ENCODE peak calls at places on chromosomes 11 and 22, in seven cellular contexts. J, B, I, F, L, C and Y are unnamed samples.

GRCh38 chr11:122706261-122706660 is 50.7 kb downstream of the UBASH3B start:
- DNase-seq in J (peak), L (no peak), F (no peak), C (peak), I (no peak), B (peak), Y (no peak)

GRCh38 chr11:71977743-71978418 is 20.8 kb upstream of the IL18BP start:
- DNase-seq in J (peak), I (no peak), C (peak), B (peak), F (peak), L (peak), Y (peak)

GRCh38 chr11:74085542-74085892 is 76.6 kb upstream of the UCP3 start:
- DNase-seq in F (no peak), L (no peak), C (no peak), I (no peak), J (no peak), B (peak), Y (no peak)

GRCh38 chr11:44191322-44192014 is 96.0 kb downstream of the EXT2 start:
- DNase-seq in I (no peak), F (no peak), C (no peak), L (no peak), B (no peak), J (no peak), Y (peak)

GRCh38 chr22:33204408-33204807 is 146.2 kb upstream of the SYN3 start:
- DNase-seq in J (no peak), B (no peak), C (no peak), F (no peak), I (no peak), L (no peak), Y (no peak)

GRCh38 chr11:61384271-61385242 is 7.8 kb upstream of the TMEM216 start:
- DNase-seq in B (peak), J (peak), I (peak), F (peak), L (peak), C (peak), Y (no peak)

GRCh38 chr11:83051760-83052671 is 19.7 kb downstream of the RAB30 start:
- DNase-seq in C (peak), B (peak), F (no peak), J (peak), I (no peak), L (no peak), Y (no peak)

GRCh38 chr11:115616941-115617340 is 112.7 kb upstream of the CADM1 start:
- DNase-seq in C (peak), I (no peak), J (no peak), B (peak), L (no peak), F (no peak), Y (no peak)

GRCh38 chr11:118691926-118692830 is 12.7 kb upstream of the TREH start:
- DNase-seq in F (peak), L (no peak), B (peak), C (peak), I (no peak), J (peak), Y (no peak)

GRCh38 chr22:19134176-19134831 is 3.2 kb downstream of the TSSK2 start:
- DNase-seq in I (no peak), J (no peak), B (no peak), F (no peak), L (no peak), C (no peak), Y (no peak)

GRCh38 chr11:72924568-72925190 is 110.5 kb downstream of the ATG16L2 start:
- DNase-seq in F (peak), I (no peak), C (peak), B (peak), J (no peak), L (no peak), Y (no peak)

GRCh38 chr11:69572861-69573260 is 68.1 kb upstream of the CCND1 start:
- DNase-seq in F (no peak), B (no peak), L (no peak), C (no peak), I (no peak), J (no peak), Y (no peak)

GRCh38 chr11:109046284-109046992 is 375.6 kb upstream of the C11orf87 start:
- DNase-seq in I (no peak), F (no peak), C (no peak), L (no peak), B (no peak), J (no peak), Y (no peak)

GRCh38 chr11:2085251-2086066 is 53.7 kb downstream of the IGF2 start:
- DNase-seq in C (no peak), F (no peak), I (no peak), J (no peak), B (no peak), L (no peak), Y (no peak)

GRCh38 chr11:6229911-6230310 is 4.5 kb downstream of the FHIP1B start:
- DNase-seq in F (no peak), J (no peak), L (no peak), C (no peak), B (no peak), I (no peak), Y (no peak)

GRCh38 chr22:37601540-37602442 is 6.8 kb upstream of the GGA1 start:
- DNase-seq in L (peak), F (peak), J (peak), I (peak), B (peak), C (peak), Y (peak)

GRCh38 chr11:26649884-26650283 is 72.0 kb downstream of the SLC5A12 start:
- DNase-seq in L (peak), J (peak), C (peak), I (peak), F (peak), B (peak), Y (peak)

GRCh38 chr11:29751618-29752017 is 265.2 kb downstream of the KCNA4 start:
- DNase-seq in J (no peak), C (no peak), F (no peak), B (no peak), L (no peak), I (no peak), Y (no peak)
- H2BK5ac ChIP-seq in J (no peak), C (no peak), F (no peak), B (no peak), L (no peak), I (no peak), Y (no peak)

GRCh38 chr11:128409476-128409875 is 177.9 kb downstream of the ETS1 start:
- DNase-seq in F (no peak), B (peak), C (no peak), I (no peak), L (no peak), J (no peak), Y (no peak)

GRCh38 chr11:128405693-128406364 is 181.5 kb downstream of the ETS1 start:
- DNase-seq in L (no peak), J (no peak), C (no peak), B (no peak), I (no peak), F (no peak), Y (no peak)

GRCh38 chr11:128406365-128406706 is 181.0 kb downstream of the ETS1 start:
- DNase-seq in I (no peak), B (no peak), F (peak), J (no peak), C (no peak), L (no peak), Y (no peak)

GRCh38 chr11:128411149-128411548 is 176.2 kb downstream of the ETS1 start:
- DNase-seq in C (no peak), L (no peak), J (no peak), B (no peak), F (no peak), I (no peak), Y (no peak)

DNA sequence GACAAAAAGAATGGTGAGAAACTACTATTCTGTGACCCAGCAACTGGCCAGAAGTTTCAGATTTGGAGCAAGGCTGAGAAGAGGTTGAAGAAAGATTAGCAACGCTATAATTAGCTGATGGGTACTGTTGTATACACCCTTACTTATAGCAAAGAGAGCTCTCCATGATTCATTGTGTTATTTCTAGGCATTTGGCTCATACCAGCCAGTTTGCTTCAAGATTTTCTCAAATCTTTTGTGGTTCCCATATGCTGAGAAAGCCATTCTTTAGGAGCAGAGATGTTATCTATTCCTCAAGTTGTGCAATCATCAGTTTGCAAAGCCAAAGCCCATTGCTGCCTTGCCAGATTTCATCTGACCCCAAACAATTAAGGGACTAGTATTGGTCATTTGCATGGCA is 179.4 kb downstream of the ETS1 start:
- DNase-seq in I (no peak), C (peak), B (peak), J (peak), F (peak), L (no peak), Y (no peak)
- H3K9ac ChIP-seq in I (no peak), C (no peak), B (no peak), J (no peak), F (no peak), L (no peak), Y (no peak)

GRCh38 chr22:35649026-35649553 is 844 bp downstream of the APOL6 start:
- DNase-seq in F (no peak), L (no peak), I (peak), C (no peak), B (no peak), J (no peak), Y (no peak)
- H3K27ac ChIP-seq in F (no peak), L (no peak), I (no peak), C (no peak), B (peak), J (no peak), Y (no peak)

GRCh38 chr22:22865311-22866072 is 22.1 kb upstream of the IGLL5 start:
- DNase-seq in C (no peak), L (no peak), J (no peak), B (no peak), F (no peak), I (no peak), Y (no peak)

GRCh38 chr22:22867996-22868715 is 19.5 kb upstream of the IGLL5 start:
- DNase-seq in I (no peak), J (no peak), F (no peak), C (no peak), L (no peak), B (no peak), Y (no peak)

GRCh38 chr22:22870577-22871398 is 16.8 kb upstream of the IGLL5 start:
- DNase-seq in B (no peak), J (no peak), I (peak), F (peak), L (no peak), C (no peak), Y (no peak)

GRCh38 chr22:22863001-22863400 is 24.6 kb upstream of the IGLL5 start:
- DNase-seq in L (no peak), I (no peak), B (no peak), J (peak), C (no peak), F (no peak), Y (no peak)

DNA sequence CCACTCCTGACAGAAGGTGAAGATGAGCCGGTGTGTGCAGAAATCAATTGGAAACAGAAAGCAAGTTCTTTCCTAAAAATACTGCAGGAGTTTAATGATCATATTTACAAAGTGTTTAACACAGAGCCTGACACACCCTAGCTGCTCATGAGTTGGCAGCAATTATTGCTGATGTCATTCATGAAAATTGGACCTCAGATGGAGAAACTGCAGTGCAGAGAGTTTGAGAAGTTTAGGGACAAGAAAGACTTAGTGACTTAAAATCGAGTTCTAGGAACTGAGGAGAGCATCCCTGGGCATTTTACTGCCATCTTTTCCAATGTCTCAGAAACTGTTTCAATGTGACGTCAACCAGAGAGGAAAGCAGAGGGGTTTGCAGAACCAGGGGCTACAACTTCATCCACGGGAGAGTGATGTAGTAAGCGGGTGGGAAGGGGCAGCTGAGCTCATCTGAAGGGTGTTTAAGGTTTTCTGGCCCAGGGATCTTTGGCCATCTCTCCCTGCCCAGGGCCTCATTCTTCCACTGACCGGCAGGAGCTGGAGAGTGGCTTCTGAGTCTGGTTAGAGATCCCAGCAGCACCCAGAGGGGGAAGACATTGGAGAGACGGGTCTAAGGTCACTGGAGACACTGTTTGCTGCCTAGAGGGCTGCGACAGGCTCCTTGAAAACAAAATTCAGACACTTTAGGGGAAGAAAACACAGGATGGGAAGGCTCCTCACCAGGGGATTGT is 21.1 kb upstream of the IGLL5 start:
- DNase-seq in C (no peak), B (no peak), I (no peak), J (no peak), F (no peak), L (no peak), Y (no peak)
- H2BK5ac ChIP-seq in C (no peak), B (no peak), I (no peak), J (no peak), F (no peak), L (no peak), Y (no peak)

GRCh38 chr22:39663751-39664150 is 93.2 kb downstream of the CACNA1I start:
- DNase-seq in J (no peak), I (peak), L (no peak), B (no peak), C (no peak), F (peak), Y (no peak)
- H3K9ac ChIP-seq in J (no peak), I (no peak), L (no peak), B (no peak), C (no peak), F (peak), Y (no peak)

GRCh38 chr11:85725510-85726258 is 39.7 kb upstream of the CCDC89 start:
- DNase-seq in I (no peak), B (peak), F (peak), L (no peak), C (peak), J (no peak), Y (no peak)
- H3K27ac ChIP-seq in I (no peak), B (peak), F (no peak), L (no peak), C (peak), J (no peak), Y (no peak)

GRCh38 chr11:126319374-126319740 is 15.5 kb downstream of the DCPS start:
- DNase-seq in I (no peak), C (no peak), B (no peak), L (no peak), J (no peak), F (no peak), Y (no peak)
- H2BK5ac ChIP-seq in I (no peak), C (no peak), B (peak), L (no peak), J (no peak), F (no peak), Y (no peak)

DNA sequence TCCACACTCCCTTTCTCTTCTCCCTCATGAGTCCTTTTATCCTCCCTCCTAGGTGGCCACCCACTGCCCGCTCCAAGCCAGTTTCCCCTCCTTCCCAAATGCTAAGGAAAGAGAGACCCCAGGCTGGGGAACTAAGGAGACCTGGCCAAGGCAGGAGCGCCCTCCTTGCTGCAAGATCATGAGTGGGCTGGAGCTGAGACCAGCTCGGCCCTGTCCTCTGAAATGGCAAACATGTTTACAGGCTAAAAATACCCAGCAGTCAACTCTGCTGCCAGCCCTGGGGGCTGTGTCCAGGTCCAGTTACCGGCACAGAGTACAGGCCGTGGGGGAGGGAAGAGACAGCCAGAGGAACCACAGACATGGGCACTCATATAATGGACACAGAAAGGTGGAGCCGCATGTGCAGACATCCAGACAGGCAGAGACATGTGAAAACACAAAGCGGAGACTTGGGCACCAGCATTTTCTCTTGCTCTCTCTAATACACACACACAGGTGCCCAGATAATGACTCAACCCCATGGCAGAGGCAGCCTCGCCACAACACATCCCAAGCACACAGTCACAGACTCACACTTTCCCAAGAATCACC is 1.2 kb upstream of the AHNAK start:
- DNase-seq in I (no peak), J (no peak), F (no peak), B (no peak), L (no peak), C (peak), Y (no peak)
- H3K9ac ChIP-seq in I (no peak), J (peak), F (peak), B (peak), L (no peak), C (peak), Y (no peak)

GRCh38 chr11:120334894-120335462 is 1.2 kb upstream of the ARHGEF12 start:
- DNase-seq in B (peak), C (peak), I (peak), F (peak), J (peak), L (peak), Y (peak)

GRCh38 chr11:120331301-120331966 is 4.8 kb upstream of the ARHGEF12 start:
- DNase-seq in C (peak), F (no peak), J (peak), I (no peak), B (peak), L (no peak), Y (no peak)

GRCh38 chr11:120333801-120334200 is 2.4 kb upstream of the ARHGEF12 start:
- DNase-seq in J (no peak), I (no peak), L (no peak), F (no peak), B (no peak), C (no peak), Y (no peak)

GRCh38 chr11:120334332-120334731 is 1.9 kb upstream of the ARHGEF12 start:
- DNase-seq in B (no peak), J (no peak), C (no peak), F (no peak), I (no peak), L (no peak), Y (no peak)

DNA sequence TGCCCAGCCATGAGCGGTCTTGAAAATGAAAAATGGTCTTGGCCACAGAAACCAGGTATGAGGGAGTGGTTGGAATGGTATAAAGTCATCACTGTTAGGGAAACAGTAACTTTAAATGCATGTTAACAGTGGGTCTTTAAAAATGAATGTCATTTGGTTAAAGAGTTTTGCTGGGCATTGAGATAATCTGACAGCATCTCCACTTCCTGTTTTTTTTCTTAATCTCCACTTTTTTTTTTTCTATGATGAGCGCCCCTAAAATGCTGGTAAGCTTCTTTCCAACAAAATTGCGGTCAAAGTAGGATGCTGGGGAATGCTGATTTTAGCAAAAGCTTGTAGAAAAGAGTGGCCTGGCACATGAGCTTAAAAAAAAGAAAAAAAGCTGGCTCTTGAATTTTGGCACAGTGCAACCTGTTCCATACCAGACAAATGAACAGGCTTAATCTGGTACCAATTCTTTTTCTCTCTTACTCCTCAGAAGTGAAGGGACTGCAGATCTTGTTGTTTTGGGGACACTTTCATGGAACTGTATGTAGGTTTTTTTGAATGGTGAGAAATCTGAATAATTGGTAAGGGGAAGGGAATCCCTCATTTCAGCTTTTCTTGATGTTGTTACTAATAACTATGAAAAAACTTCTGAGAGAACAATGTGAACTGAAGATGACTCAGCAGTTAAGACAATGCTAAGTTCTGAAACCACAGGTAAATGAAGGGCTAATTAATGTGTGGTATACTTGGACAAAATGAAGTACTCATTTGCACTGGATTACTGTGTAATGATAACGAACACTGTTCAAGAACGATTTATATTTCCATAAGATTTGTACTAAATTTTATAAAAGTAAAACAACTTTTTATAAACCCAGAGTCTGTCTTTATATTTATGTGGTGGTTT is 3.1 kb upstream of the ARHGEF12 start:
- DNase-seq in C (no peak), F (no peak), J (no peak), L (no peak), B (no peak), I (no peak), Y (no peak)
- H3K27ac ChIP-seq in C (no peak), F (no peak), J (no peak), L (no peak), B (no peak), I (no peak), Y (no peak)

GRCh38 chr22:49124588-49124987 is 703.1 kb downstream of the BRD1 start:
- DNase-seq in J (no peak), I (peak), F (no peak), L (no peak), C (no peak), B (no peak), Y (no peak)
- H2BK5ac ChIP-seq in J (no peak), I (no peak), F (no peak), L (no peak), C (no peak), B (no peak), Y (no peak)